ENCODE peak calls at places on chromosomes 11 and 22, in five cellular contexts. S is HuH-7.5; Z is stimulated activated effector memory CD8-positive, alpha-beta T cell treated with anti-CD3 and anti-CD28 coated beads, Interleukin-12 subunit alpha, Interleukin-12 subunit beta, amount 100 ng/mL, for 72 hours; A is choroid plexus epithelial cell; M is B cell. P is an unnamed sample.

GRCh38 chr11:110433393-110434333 is 3.9 kb downstream of the FDX1 start:
- DNase-seq in S (no peak), Z (no peak), A (peak; percentile 55), M (peak; percentile 42), P (no peak)

GRCh38 chr22:49333206-49333605 is 494.5 kb downstream of the BRD1 start:
- DNase-seq in S (no peak), Z (peak; percentile 30), A (no peak), M (no peak), P (no peak)

GRCh38 chr11:9527481-9528140 is 45.9 kb upstream of the WEE1 start:
- DNase-seq in S (no peak), Z (no peak), A (peak; percentile 78), M (no peak), P (peak; percentile 95)

GRCh38 chr22:31086703-31087330 is 5.7 kb downstream of the SMTN start:
- DNase-seq in S (peak; percentile 30), Z (no peak), A (no peak), M (peak; percentile 11), P (no peak)

GRCh38 chr22:34812631-34813030 is 253.3 kb upstream of the ISX start:
- DNase-seq in S (no peak), Z (no peak), A (no peak), M (no peak), P (no peak)

GRCh38 chr22:25237503-25237902 is 18.1 kb downstream of the CRYBB2 start:
- DNase-seq in S (no peak), Z (no peak), A (no peak), M (no peak), P (no peak)

GRCh38 chr11:48012051-48012391 is 31.7 kb downstream of the PTPRJ start:
- DNase-seq in S (no peak), Z (peak; percentile 84), A (no peak), M (no peak), P (no peak)

GRCh38 chr11:20024172-20024935 is 135.9 kb downstream of the DBX1 start:
- DNase-seq in S (no peak), Z (no peak), A (no peak), M (no peak), P (no peak)

GRCh38 chr22:50174382-50175190 is 4.1 kb downstream of the PANX2 start:
- DNase-seq in S (no peak), Z (no peak), A (no peak), M (no peak), P (no peak)

GRCh38 chr11:102288745-102289083 is 28.6 kb upstream of the BIRC3 start:
- DNase-seq in S (no peak), Z (no peak), A (no peak), M (no peak), P (no peak)

GRCh38 chr22:25085930-25086901 is 113.4 kb upstream of the CRYBB3 start:
- DNase-seq in S (peak; percentile 23), Z (peak; percentile 66), A (no peak), M (no peak), P (no peak)